ENCODE peak calls at places on chromosomes 7 and 10, in nine cellular contexts. H, I, K, A, R, U, G, V and O are unnamed samples.

GRCh38 chr10:28719789-28720436 is 42.6 kb downstream of the BAMBI start:
- DNase-seq in R (no peak), A (no peak), I (no peak), V (peak; percentile 55), H (peak; percentile 4), K (peak; percentile 1), G (no peak), U (no peak), O (no peak)

GRCh38 chr10:28676297-28676967 is 889 bp upstream of the BAMBI start:
- DNase-seq in I (no peak), U (no peak), G (peak; percentile 13), K (no peak), A (no peak), V (no peak), R (peak; percentile 21), H (peak; percentile 45), O (peak; percentile 78)

GRCh38 chr10:121681171-121681752 is 83.0 kb upstream of the FGFR2 start:
- DNase-seq in R (no peak), I (no peak), V (no peak), U (no peak), K (no peak), G (no peak), A (no peak), H (no peak), O (no peak)

GRCh38 chr10:132363921-132364593 is 32.1 kb downstream of the LRRC27 start:
- DNase-seq in R (no peak), G (no peak), V (peak; percentile 28), K (no peak), I (no peak), U (peak; percentile 53), H (peak; percentile 44), A (peak; percentile 69), O (no peak)

GRCh38 chr7:149883452-149883861 is 9.7 kb downstream of the ATP6V0E2 start:
- DNase-seq in V (peak; percentile 47), R (peak; percentile 64), H (peak; percentile 71), A (peak; percentile 82), U (peak; percentile 85), I (peak; percentile 58), K (peak; percentile 37), G (peak; percentile 44), O (peak; percentile 91)

GRCh38 chr10:76133597-76134255 is 702.3 kb downstream of the LRMDA start:
- DNase-seq in K (no peak), I (no peak), R (no peak), G (no peak), V (no peak), U (peak; percentile 31), A (peak; percentile 68), H (peak; percentile 50), O (no peak)

GRCh38 chr7:86976958-86977357 is 82.5 kb downstream of the ELAPOR2 start:
- DNase-seq in A (no peak), V (no peak), R (no peak), G (no peak), U (no peak), K (no peak), H (no peak), I (no peak), O (no peak)

GRCh38 chr7:115208710-115209540 is 287.0 kb downstream of the MDFIC start:
- DNase-seq in K (no peak), A (no peak), U (no peak), H (no peak), I (no peak), G (no peak), R (no peak), V (peak; percentile 56), O (no peak)

GRCh38 chr7:154503962-154504550 is 451.9 kb downstream of the DPP6 start:
- DNase-seq in V (peak; percentile 53), A (peak; percentile 47), U (peak; percentile 85), K (peak; percentile 22), G (peak; percentile 75), I (no peak), H (peak; percentile 53), R (peak; percentile 71), O (peak; percentile 68)

DNA sequence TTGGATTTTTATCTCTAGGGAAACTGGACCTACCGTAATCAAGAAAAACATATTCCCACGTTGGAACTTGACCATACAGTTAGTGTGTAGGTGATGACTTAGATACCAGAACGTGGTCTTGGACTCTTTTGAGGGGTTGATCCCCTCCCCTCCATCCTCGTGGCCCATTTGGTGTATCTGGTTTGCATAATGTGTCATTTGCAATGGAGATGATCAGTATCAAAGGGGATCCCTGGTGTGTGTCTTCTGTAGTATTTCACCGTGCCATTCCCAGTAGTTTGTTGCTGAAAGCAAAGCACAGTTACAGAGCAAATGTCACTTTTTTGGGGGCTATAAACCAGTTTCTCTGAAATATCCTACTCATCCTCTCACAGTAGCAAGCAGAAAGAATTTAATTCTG is 217.7 kb downstream of the TCF7L2 start:
- DNase-seq in G (no peak), V (no peak), K (no peak), A (peak; percentile 76), U (no peak), H (no peak), I (no peak), R (no peak), O (no peak)
- H3K4me1 ChIP-seq in G (peaks cover 3% of the 10 kb centered on the region), V (no peaks in the 10 kb centered on the region), K (no peaks in the 10 kb centered on the region), A (no peaks in the 10 kb centered on the region), U (peaks cover 8% of the 10 kb centered on the region), H (no peaks in the 10 kb centered on the region), I (no peaks in the 10 kb centered on the region), R (no peaks in the 10 kb centered on the region), O (peaks cover 67% of the 10 kb centered on the region)

DNA sequence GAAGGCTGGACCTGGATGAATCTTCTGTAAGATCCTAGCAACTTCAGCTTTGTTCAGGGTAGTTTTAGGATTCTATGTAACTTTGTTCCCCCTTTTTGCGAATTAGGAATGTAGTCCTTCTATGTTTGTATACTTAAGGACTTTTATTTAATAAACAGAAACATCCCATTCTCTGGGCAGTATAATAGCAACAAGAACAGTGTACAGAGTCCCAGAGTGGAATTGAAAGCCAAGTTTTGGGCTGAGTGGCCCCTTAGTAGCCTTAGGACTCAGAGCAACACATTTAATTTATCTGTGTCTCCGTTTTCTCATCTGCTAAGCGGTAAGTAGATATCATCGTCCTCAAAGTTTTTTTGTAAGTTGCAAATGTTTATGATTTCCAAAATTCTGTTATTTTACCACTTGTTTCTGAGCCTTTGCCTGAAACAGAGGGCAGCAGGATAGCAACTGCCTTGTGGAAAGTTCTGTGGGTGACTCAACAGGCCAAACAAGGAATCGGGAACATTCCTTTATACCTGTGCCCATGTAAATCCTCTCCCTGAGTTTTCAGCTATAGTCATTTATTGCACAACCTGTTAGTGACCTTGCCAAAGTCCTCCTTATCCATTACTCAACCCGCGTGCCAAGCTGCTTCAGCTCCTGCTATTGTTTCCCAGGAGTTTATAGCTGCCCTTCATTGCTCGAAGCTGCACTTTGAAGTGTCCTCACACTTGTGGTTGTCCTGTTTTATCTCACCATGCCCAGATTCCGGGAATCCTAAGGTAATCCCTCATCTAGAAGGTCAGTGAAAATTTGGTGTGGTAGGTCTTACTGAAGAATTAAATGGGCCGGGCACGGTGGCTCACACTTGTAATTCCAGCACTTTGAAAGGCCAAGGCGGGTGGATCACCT is 199.1 kb upstream of the AHR start:
- DNase-seq in R (no peak), I (peak; percentile 60), H (peak; percentile 37), U (no peak), G (no peak), A (no peak), K (peak; percentile 69), V (peak; percentile 96), O (no peak)
- H3K9me2 ChIP-seq in R (no peaks in the 10 kb centered on the region), I (no peaks in the 10 kb centered on the region), H (no peaks in the 10 kb centered on the region), U (no peaks in the 10 kb centered on the region), G (no peaks in the 10 kb centered on the region), A (no peaks in the 10 kb centered on the region), K (no peaks in the 10 kb centered on the region), V (no peaks in the 10 kb centered on the region), O (no peaks in the 10 kb centered on the region)

GRCh38 chr7:135802697-135803096 is 54.1 kb upstream of the FAM180A start:
- DNase-seq in R (no peak), V (no peak), G (no peak), K (no peak), I (no peak), H (peak; percentile 46), A (no peak), U (no peak), O (no peak)

GRCh38 chr7:135803143-135803542 is 54.5 kb upstream of the FAM180A start:
- DNase-seq in R (no peak), A (no peak), K (no peak), I (no peak), V (no peak), U (no peak), G (no peak), H (no peak), O (no peak)

GRCh38 chr7:135801045-135801693 is 52.6 kb upstream of the FAM180A start:
- DNase-seq in U (peak; percentile 83), G (peak; percentile 75), R (peak; percentile 81), K (peak; percentile 58), A (peak; percentile 73), H (peak; percentile 83), V (peak; percentile 80), I (peak; percentile 31), O (peak; percentile 88)

GRCh38 chr7:135800560-135800959 is 51.9 kb upstream of the FAM180A start:
- DNase-seq in R (no peak), H (no peak), U (no peak), I (no peak), G (no peak), K (no peak), V (no peak), A (no peak), O (peak; percentile 56)

GRCh38 chr7:135801877-135802276 is 53.3 kb upstream of the FAM180A start:
- DNase-seq in I (no peak), A (no peak), R (no peak), U (no peak), G (no peak), V (no peak), H (no peak), K (no peak), O (no peak)
- H2AFZ ChIP-seq in I (no peak overlapping the region), A (no peak overlapping the region), R (no peak overlapping the region), U (no peak overlapping the region), G (no peak overlapping the region), V (no peak overlapping the region), H (no peak overlapping the region), K (no peak overlapping the region), O (peak overlapping the region; percentile 10)

GRCh38 chr10:124715479-124715878 is 28.7 kb downstream of the FAM53B start:
- DNase-seq in V (no peak), G (no peak), R (no peak), A (no peak), U (no peak), K (no peak), H (no peak), I (no peak), O (no peak)

GRCh38 chr10:124713679-124714298 is 30.4 kb downstream of the FAM53B start:
- DNase-seq in K (no peak), H (no peak), I (no peak), U (no peak), V (no peak), G (no peak), A (no peak), R (no peak), O (no peak)

GRCh38 chr10:124717911-124718734 is 26.1 kb downstream of the FAM53B start:
- DNase-seq in U (peak; percentile 55), V (no peak), K (no peak), H (no peak), I (peak; percentile 23), G (no peak), R (no peak), A (no peak), O (no peak)

GRCh38 chr10:124719213-124719851 is 24.8 kb downstream of the FAM53B start:
- DNase-seq in U (peak; percentile 91), A (no peak), R (peak; percentile 81), I (peak; percentile 68), G (peak; percentile 82), H (peak; percentile 56), K (no peak), V (peak; percentile 89), O (peak; percentile 71)

DNA sequence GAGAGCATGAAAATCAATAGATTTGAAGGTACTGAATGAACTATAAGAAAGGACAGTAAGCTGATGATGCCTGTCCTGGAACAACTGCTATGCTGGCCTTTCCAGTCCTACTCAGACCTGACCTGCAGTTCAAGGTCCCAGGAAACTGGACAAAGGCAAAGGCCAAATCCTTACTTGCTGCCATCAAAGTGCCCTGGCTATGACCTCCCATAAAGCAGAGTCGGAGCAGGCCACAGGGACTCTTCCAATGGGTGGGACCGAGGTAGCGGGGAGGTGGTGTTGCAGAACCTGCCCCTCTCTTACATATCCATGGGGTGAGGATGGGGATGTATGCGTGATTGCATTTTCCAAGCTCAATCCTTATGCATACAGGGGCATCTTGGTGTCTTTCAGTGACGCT is 26.8 kb downstream of the FAM53B start:
- DNase-seq in R (no peak), U (no peak), A (no peak), H (no peak), V (no peak), I (no peak), K (no peak), G (no peak), O (no peak)
- H3K4me1 ChIP-seq in R (peaks cover 57% of the 10 kb centered on the region), U (peaks cover 66% of the 10 kb centered on the region), A (peaks cover 6% of the 10 kb centered on the region), H (no peaks in the 10 kb centered on the region), V (peaks cover 15% of the 10 kb centered on the region), I (peaks cover 11% of the 10 kb centered on the region), K (peaks cover 22% of the 10 kb centered on the region), G (peaks cover 18% of the 10 kb centered on the region), O (peaks cover 10% of the 10 kb centered on the region)